ENCODE peak calls at places on chromosome 12, in four cellular contexts. R is neuronal stem cell, W is IMR-90, X is mesenchymal stem cell. C is an unnamed sample.

GRCh38 chr12:21248679-21249078 is 86.0 kb downstream of the SLCO1A2 start:
- DNase-seq in R (no peak), W (no peak), X (peak), C (no peak)

GRCh38 chr12:123270380-123271181 is 1.1 kb downstream of the CDK2AP1 start:
- DNase-seq in R (no peak), W (peak), X (peak), C (no peak)

GRCh38 chr12:119949145-119949544 is 39.9 kb upstream of the BICDL1 start:
- DNase-seq in R (no peak), W (no peak), X (no peak), C (no peak)

GRCh38 chr12:31687101-31687527 is 27.6 kb downstream of the ETFBKMT start:
- DNase-seq in R (no peak), W (no peak), X (no peak), C (no peak)

GRCh38 chr12:54549774-54550451 is 512 bp downstream of the PDE1B start:
- DNase-seq in R (no peak), W (no peak), X (no peak), C (no peak)

GRCh38 chr12:126362964-126363363 is 1297.7 kb downstream of the AACS start:
- DNase-seq in R (no peak), W (no peak), X (no peak), C (peak)

GRCh38 chr12:82174936-82175335 is 183.3 kb downstream of the CCDC59 start:
- DNase-seq in R (no peak), W (no peak), X (no peak), C (no peak)

GRCh38 chr12:122312926-122313325 is 46.6 kb upstream of the VPS33A start:
- DNase-seq in R (no peak), W (no peak), X (no peak), C (no peak)

GRCh38 chr12:131896080-131896810 is 1.8 kb downstream of the ULK1 start:
- DNase-seq in R (peak), W (peak), X (peak), C (peak)

GRCh38 chr12:120368789-120369475 is at the start of gene MSI1:
- DNase-seq in R (no peak), W (no peak), X (no peak), C (no peak)

GRCh38 chr12:109305547-109305946 is 3.5 kb downstream of the FOXN4 start:
- DNase-seq in R (no peak), W (no peak), X (no peak), C (no peak)

GRCh38 chr12:39235990-39236767 is 206.7 kb downstream of the KIF21A start:
- DNase-seq in R (no peak), W (no peak), X (peak), C (no peak)

GRCh38 chr12:91053951-91054715 is 3.7 kb downstream of the KERA start:
- DNase-seq in R (no peak), W (peak), X (peak), C (no peak)

GRCh38 chr12:53145383-53145782 is 35.1 kb upstream of the ZNF740 start:
- DNase-seq in R (no peak), W (peak), X (peak), C (no peak)

GRCh38 chr12:94140556-94140955 is 7.8 kb upstream of the PLXNC1 start:
- DNase-seq in R (no peak), W (peak), X (peak), C (peak)

GRCh38 chr12:105978276-105978675 is 160.5 kb downstream of the NUAK1 start:
- DNase-seq in R (no peak), W (no peak), X (peak), C (no peak)

GRCh38 chr12:54689984-54690383 is 41.8 kb upstream of the DCD start:
- DNase-seq in R (no peak), W (no peak), X (no peak), C (peak)

GRCh38 chr12:11685716-11686115 is 36.2 kb downstream of the ETV6 start:
- DNase-seq in R (no peak), W (peak), X (peak), C (no peak)

GRCh38 chr12:64824500-64825142 is at the start of gene TBC1D30:
- DNase-seq in R (peak), W (peak), X (peak), C (peak)

GRCh38 chr12:10397311-10397710 is 7.5 kb upstream of the KLRK1 start:
- DNase-seq in R (no peak), W (no peak), X (no peak), C (no peak)

GRCh38 chr12:94282675-94283074 is 134.3 kb downstream of the PLXNC1 start:
- DNase-seq in R (no peak), W (no peak), X (peak), C (no peak)

GRCh38 chr12:16515666-16516065 is 90.3 kb downstream of the LMO3 start:
- DNase-seq in R (no peak), W (peak), X (no peak), C (no peak)

GRCh38 chr12:122976648-122976975 is 1.6 kb downstream of the OGFOD2 start:
- DNase-seq in R (no peak), W (no peak), X (no peak), C (no peak)

DNA sequence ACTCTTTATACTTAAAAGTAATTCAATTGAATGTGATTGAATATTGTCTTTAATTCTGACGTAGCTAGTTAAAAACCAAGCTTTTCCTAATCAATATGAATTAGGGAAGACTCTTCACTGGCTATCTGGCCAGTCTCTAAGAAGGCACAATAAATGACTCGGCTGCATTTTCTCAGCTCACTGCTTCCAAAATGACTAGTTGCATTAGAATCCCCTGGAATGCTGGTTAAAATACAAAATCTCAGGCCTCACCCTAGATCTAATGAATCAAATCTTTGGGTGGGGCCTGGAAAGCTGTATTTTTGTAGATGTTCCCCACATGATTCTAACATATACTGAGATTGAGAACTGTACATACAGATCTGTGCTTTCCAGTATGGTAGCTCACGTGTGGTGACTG is 242.1 kb downstream of the CHST11 start:
- DNase-seq in R (no peak), W (peak), X (no peak), C (no peak)
- H2AFZ ChIP-seq in R (no peak), W (no peak), X (no peak), C (no peak)

GRCh38 chr12:47249719-47250506 is 170.2 kb upstream of the AMIGO2 start:
- DNase-seq in R (no peak), W (no peak), X (no peak), C (no peak)
- H4K8ac ChIP-seq in R (no peak), W (no peak), X (peak), C (no peak)

DNA sequence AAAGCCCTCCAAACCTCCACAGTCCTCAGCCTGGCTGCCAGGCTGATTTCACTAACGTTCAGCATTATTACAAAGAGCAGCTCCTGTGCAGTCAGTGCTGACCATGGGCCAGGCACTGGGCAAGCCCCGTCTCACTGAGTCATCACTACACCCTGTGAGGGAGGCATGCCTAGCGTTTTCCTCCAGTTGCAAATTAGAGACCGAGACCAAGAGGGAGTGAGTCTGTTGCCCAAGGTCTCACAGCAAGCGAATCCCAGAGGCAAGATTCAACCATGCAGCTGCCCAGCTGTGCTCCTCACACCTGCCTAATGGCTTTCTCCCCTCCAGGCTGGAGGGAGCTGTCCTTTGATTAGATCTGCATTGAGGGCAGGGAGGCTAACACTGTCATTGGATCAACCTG is 229.3 kb upstream of the LHX5 start:
- DNase-seq in R (no peak), W (peak), X (no peak), C (peak)
- H2BK15ac ChIP-seq in R (no peak), W (no peak), X (no peak), C (no peak)

GRCh38 chr12:71746983-71747611 is 7.6 kb upstream of the RAB21 start:
- DNase-seq in R (no peak), W (peak), X (peak), C (peak)
- H2AFZ ChIP-seq in R (peak), W (no peak), X (no peak), C (no peak)

GRCh38 chr12:7108928-7109920 is at the start of gene C1RL:
- DNase-seq in R (peak), W (peak), X (peak), C (peak)
- H4K8ac ChIP-seq in R (peak), W (peak), X (peak), C (no peak)

GRCh38 chr12:96462571-96463280 is 26.7 kb upstream of the CFAP54 start:
- DNase-seq in R (no peak), W (no peak), X (no peak), C (no peak)

GRCh38 chr12:96452271-96452922 is 37.0 kb upstream of the CFAP54 start:
- DNase-seq in R (no peak), W (no peak), X (no peak), C (no peak)

GRCh38 chr12:96454396-96454795 is 35.0 kb upstream of the CFAP54 start:
- DNase-seq in R (no peak), W (peak), X (no peak), C (no peak)

GRCh38 chr12:96456265-96456974 is 33.0 kb upstream of the CFAP54 start:
- DNase-seq in R (no peak), W (no peak), X (no peak), C (no peak)

DNA sequence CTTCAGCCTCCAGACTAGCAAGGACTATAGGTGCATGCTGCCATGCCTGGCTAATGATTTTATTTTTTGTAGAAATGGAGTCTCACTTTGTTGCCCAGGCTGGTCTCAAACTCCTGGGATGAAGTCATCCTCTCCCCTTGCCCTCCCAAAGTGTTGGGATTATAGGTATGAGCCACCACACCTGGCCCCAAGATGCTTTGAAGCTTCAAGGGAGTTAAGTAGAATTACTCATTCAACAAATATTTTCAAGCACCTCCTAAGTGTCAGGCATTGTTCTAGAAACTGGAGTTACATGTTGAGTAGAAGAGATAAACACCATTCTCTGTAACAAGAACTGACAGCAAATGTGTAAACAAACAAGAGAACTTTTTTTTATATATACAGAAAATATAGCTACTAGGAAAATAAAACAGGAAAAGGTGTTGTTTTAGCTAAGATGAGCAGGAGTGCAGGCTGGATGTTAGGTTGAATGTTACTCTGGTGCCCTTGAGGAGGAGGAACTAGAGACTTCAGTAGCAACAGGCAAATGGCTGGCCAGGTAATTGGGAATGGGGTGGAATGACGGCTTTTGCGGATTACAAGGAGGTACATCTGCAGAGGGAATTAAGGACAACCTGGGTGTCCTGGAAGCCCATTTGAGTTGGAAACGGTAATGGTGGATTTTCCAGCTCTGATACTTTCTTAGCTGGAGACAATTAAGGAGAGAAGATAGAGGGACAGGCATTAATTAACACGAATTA is 32.0 kb upstream of the CFAP54 start:
- DNase-seq in R (no peak), W (no peak), X (no peak), C (peak)
- H2BK15ac ChIP-seq in R (no peak), W (peak), X (no peak), C (no peak)

DNA sequence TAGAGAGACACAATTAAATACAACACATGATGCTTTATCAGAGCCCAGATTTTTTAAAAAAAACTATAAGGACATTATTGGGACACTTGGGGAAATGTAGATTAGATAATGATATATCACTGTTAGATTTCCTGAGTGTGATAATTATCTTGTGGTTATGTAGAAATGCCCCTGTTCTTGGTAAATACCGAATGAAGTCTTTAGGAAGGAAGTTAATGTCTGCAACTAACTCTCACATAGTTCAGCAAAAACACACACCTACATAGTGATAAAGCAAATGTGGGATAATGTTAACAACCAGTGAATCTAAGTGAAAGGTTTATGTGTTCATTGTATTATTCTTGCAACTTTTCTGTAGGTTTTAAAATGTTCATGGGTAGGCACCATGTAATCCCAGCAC is 14.6 kb upstream of the CACNB3 start:
- DNase-seq in R (no peak), W (no peak), X (no peak), C (no peak)
- H2AFZ ChIP-seq in R (no peak), W (no peak), X (no peak), C (no peak)

DNA sequence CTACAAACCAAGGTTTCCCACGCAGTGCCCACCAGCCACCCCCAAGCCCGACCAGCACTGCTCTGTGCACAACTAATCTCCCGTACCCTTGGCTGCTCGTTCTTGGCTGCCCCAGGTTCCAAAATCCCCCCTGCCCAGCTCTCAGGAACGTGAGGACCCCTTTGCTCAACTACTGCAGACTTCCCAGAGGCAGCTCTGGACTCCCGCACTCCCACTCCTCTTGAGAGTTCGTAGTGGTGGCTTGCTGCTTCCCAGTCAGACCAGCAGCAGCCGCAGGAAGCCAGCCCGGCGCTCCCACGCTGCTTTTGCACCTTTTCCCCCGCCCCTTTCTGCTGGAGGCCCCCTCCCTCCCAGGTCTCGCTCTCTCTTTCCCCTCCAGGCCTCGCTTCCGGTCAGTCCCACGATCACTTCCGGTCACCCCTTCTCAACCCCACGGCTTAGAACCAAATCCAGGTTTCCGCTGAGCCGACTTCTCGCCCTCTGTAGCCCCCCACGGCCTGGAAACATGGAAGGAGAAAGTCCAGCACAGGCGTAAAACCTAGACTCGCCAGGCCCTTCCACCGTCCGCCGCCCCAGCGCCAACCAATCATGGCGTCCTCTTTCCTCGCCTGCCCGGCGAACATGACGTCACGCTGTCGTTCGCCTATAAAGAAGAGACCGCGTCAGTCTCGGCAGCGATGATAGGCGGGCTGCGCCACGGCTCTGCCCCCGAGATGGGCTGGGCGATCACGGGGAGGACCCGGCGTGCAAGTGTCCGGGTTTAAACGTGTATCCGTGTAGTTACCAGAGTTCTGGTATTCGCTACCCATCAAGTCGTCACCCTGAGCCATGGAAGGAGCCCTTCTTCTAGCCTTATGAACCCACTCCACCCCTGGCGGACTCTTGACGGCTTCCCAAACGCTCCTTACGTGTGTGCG is at the start of gene TFCP2:
- DNase-seq in R (peak), W (peak), X (peak), C (peak)
- H4K8ac ChIP-seq in R (no peak), W (peak), X (peak), C (no peak)

C was measured in H9.